ENCODE peak calls at places on chromosomes 1 and 21, in five cellular contexts. One of them, this sample, is unnamed.

GRCh38 chr1:27602510-27603319 is 1.2 kb downstream of the AHDC1 start:
- DNase-seq in CD8-positive, alpha-beta T cell: no peak
- DNase-seq in right cardiac atrium: peak
- DNase-seq in HL-60: no peak
- DNase-seq in esophagus squamous epithelium: no peak
- DNase-seq in this sample: peak

GRCh38 chr1:3663999-3664699 is 11.8 kb downstream of the TP73 start:
- DNase-seq in HL-60: no peak
- DNase-seq in esophagus squamous epithelium: no peak
- DNase-seq in CD8-positive, alpha-beta T cell: no peak
- DNase-seq in right cardiac atrium: peak
- DNase-seq in this sample: no peak

GRCh38 chr1:150564051-150564991 is 15.1 kb downstream of the MCL1 start:
- DNase-seq in CD8-positive, alpha-beta T cell: peak
- DNase-seq in HL-60: no peak
- DNase-seq in esophagus squamous epithelium: no peak
- DNase-seq in right cardiac atrium: peak
- DNase-seq in this sample: no peak

GRCh38 chr1:162175393-162175792 is 105.9 kb downstream of the NOS1AP start:
- DNase-seq in right cardiac atrium: no peak
- DNase-seq in HL-60: no peak
- DNase-seq in esophagus squamous epithelium: no peak
- DNase-seq in CD8-positive, alpha-beta T cell: no peak
- DNase-seq in this sample: no peak

GRCh38 chr1:58824753-58825389 is 41.0 kb upstream of the JUN start:
- DNase-seq in right cardiac atrium: peak
- DNase-seq in esophagus squamous epithelium: no peak
- DNase-seq in CD8-positive, alpha-beta T cell: no peak
- DNase-seq in HL-60: no peak
- DNase-seq in this sample: no peak

GRCh38 chr1:81296584-81296983 is 504.1 kb upstream of the ADGRL2 start:
- DNase-seq in esophagus squamous epithelium: no peak
- DNase-seq in HL-60: no peak
- DNase-seq in CD8-positive, alpha-beta T cell: no peak
- DNase-seq in right cardiac atrium: no peak
- DNase-seq in this sample: peak

GRCh38 chr1:229093258-229093540 is 177.7 kb upstream of the RAB4A start:
- DNase-seq in esophagus squamous epithelium: no peak
- DNase-seq in HL-60: no peak
- DNase-seq in CD8-positive, alpha-beta T cell: no peak
- DNase-seq in right cardiac atrium: no peak
- DNase-seq in this sample: peak

GRCh38 chr1:228374711-228375577 is 31.7 kb downstream of the TRIM11 start:
- DNase-seq in esophagus squamous epithelium: no peak
- DNase-seq in right cardiac atrium: peak
- DNase-seq in HL-60: no peak
- DNase-seq in CD8-positive, alpha-beta T cell: no peak
- DNase-seq in this sample: no peak

GRCh38 chr1:63049135-63049534 is 265.2 kb downstream of the ATG4C start:
- DNase-seq in HL-60: no peak
- DNase-seq in right cardiac atrium: no peak
- DNase-seq in esophagus squamous epithelium: no peak
- DNase-seq in CD8-positive, alpha-beta T cell: no peak
- DNase-seq in this sample: no peak

GRCh38 chr1:205199090-205199930 is 12.2 kb downstream of the DSTYK start:
- DNase-seq in esophagus squamous epithelium: no peak
- DNase-seq in CD8-positive, alpha-beta T cell: no peak
- DNase-seq in right cardiac atrium: no peak
- DNase-seq in HL-60: no peak
- DNase-seq in this sample: no peak

GRCh38 chr1:74038042-74038441 is 159.9 kb downstream of the LRRIQ3 start:
- DNase-seq in HL-60: no peak
- DNase-seq in esophagus squamous epithelium: no peak
- DNase-seq in CD8-positive, alpha-beta T cell: no peak
- DNase-seq in right cardiac atrium: no peak
- DNase-seq in this sample: no peak

GRCh38 chr1:226708342-226708780 is 30.7 kb downstream of the ITPKB start:
- DNase-seq in right cardiac atrium: no peak
- DNase-seq in CD8-positive, alpha-beta T cell: no peak
- DNase-seq in esophagus squamous epithelium: no peak
- DNase-seq in HL-60: no peak
- DNase-seq in this sample: no peak

GRCh38 chr1:178752891-178753290 is 27.8 kb downstream of the RALGPS2 start:
- DNase-seq in HL-60: no peak
- DNase-seq in CD8-positive, alpha-beta T cell: no peak
- DNase-seq in right cardiac atrium: no peak
- DNase-seq in esophagus squamous epithelium: no peak
- DNase-seq in this sample: no peak

GRCh38 chr1:237891979-237892378 is 1.3 kb upstream of the ZP4 start:
- DNase-seq in HL-60: no peak
- DNase-seq in esophagus squamous epithelium: no peak
- DNase-seq in CD8-positive, alpha-beta T cell: no peak
- DNase-seq in right cardiac atrium: no peak
- DNase-seq in this sample: no peak

GRCh38 chr1:26391450-26391849 is 18.9 kb upstream of the ZNF683 start:
- DNase-seq in HL-60: peak
- DNase-seq in esophagus squamous epithelium: no peak
- DNase-seq in CD8-positive, alpha-beta T cell: peak
- DNase-seq in right cardiac atrium: no peak
- DNase-seq in this sample: no peak

GRCh38 chr1:192527950-192528349 is 47.6 kb upstream of the RGS1 start:
- DNase-seq in CD8-positive, alpha-beta T cell: no peak
- DNase-seq in right cardiac atrium: no peak
- DNase-seq in esophagus squamous epithelium: no peak
- DNase-seq in HL-60: no peak
- DNase-seq in this sample: no peak

GRCh38 chr1:54407957-54408700 is 1.9 kb upstream of the SSBP3 start:
- DNase-seq in CD8-positive, alpha-beta T cell: no peak
- DNase-seq in esophagus squamous epithelium: no peak
- DNase-seq in HL-60: peak
- DNase-seq in right cardiac atrium: no peak
- DNase-seq in this sample: peak

GRCh38 chr1:7654725-7655124 is 116.4 kb upstream of the VAMP3 start:
- DNase-seq in right cardiac atrium: no peak
- DNase-seq in HL-60: no peak
- DNase-seq in esophagus squamous epithelium: no peak
- DNase-seq in CD8-positive, alpha-beta T cell: no peak
- DNase-seq in this sample: no peak

GRCh38 chr21:37712204-37712934 is 203.9 kb downstream of the KCNJ6 start:
- DNase-seq in HL-60: peak
- DNase-seq in right cardiac atrium: peak
- DNase-seq in CD8-positive, alpha-beta T cell: peak
- DNase-seq in esophagus squamous epithelium: no peak
- DNase-seq in this sample: peak

GRCh38 chr21:33931799-33932390 is 16.3 kb upstream of the ATP5PO start:
- DNase-seq in CD8-positive, alpha-beta T cell: peak
- DNase-seq in right cardiac atrium: no peak
- DNase-seq in HL-60: no peak
- DNase-seq in esophagus squamous epithelium: no peak
- DNase-seq in this sample: no peak

GRCh38 chr1:65027699-65028358 is 61.5 kb upstream of the JAK1 start:
- DNase-seq in CD8-positive, alpha-beta T cell: no peak
- DNase-seq in HL-60: peak
- DNase-seq in esophagus squamous epithelium: no peak
- DNase-seq in right cardiac atrium: peak
- DNase-seq in this sample: no peak

GRCh38 chr1:182575540-182576149 is 13.4 kb downstream of the RNASEL start:
- DNase-seq in CD8-positive, alpha-beta T cell: no peak
- DNase-seq in esophagus squamous epithelium: no peak
- DNase-seq in HL-60: peak
- DNase-seq in right cardiac atrium: no peak
- DNase-seq in this sample: peak

GRCh38 chr1:208190784-208191183 is 53.4 kb downstream of the PLXNA2 start:
- DNase-seq in right cardiac atrium: no peak
- DNase-seq in esophagus squamous epithelium: no peak
- DNase-seq in CD8-positive, alpha-beta T cell: no peak
- DNase-seq in HL-60: no peak
- DNase-seq in this sample: no peak

GRCh38 chr21:25039461-25040380 is 567.6 kb downstream of the MRPL39 start:
- DNase-seq in right cardiac atrium: no peak
- DNase-seq in HL-60: peak
- DNase-seq in esophagus squamous epithelium: no peak
- DNase-seq in CD8-positive, alpha-beta T cell: no peak
- DNase-seq in this sample: no peak

GRCh38 chr1:51070011-51070410 is 32.0 kb upstream of the C1orf185 start:
- DNase-seq in CD8-positive, alpha-beta T cell: no peak
- DNase-seq in HL-60: no peak
- DNase-seq in right cardiac atrium: no peak
- DNase-seq in esophagus squamous epithelium: no peak
- DNase-seq in this sample: no peak
- H3K27ac ChIP-seq in CD8-positive, alpha-beta T cell: no peak
- H3K27ac ChIP-seq in HL-60: no peak
- H3K27ac ChIP-seq in right cardiac atrium: no peak
- H3K27ac ChIP-seq in esophagus squamous epithelium: no peak
- H3K27ac ChIP-seq in this sample: peak

DNA sequence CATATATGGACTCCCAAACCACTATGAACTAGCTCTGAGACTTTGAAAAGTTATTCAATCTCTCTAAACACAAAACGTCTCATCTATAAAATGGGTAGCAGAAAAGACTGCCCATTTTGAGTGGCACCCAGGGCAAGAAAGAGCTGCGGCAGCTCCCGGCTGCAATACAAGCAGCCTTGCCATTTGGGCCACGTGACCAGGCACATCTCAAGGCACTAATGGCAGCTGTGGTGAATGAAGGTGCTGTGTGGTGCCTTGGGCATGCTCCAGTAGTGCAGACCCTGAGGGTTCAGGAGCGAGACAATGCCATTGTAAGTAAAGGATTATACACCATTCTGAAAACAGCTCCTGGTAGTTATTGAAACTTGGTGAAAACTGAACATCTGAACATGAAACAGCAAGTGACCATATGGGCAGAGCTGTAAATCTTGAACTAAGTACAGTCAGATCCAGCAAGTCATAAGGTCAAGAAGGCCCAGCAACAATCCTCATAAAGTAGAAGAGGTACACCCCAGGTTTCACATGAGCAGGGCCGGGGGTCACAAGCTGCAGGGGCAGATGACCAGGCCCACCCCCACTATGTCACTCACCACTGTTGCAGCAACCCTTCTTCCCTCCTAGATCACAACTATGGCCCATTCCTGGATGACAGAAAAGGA is 39.4 kb upstream of the HIVEP3 start:
- DNase-seq in esophagus squamous epithelium: no peak
- DNase-seq in HL-60: no peak
- DNase-seq in right cardiac atrium: no peak
- DNase-seq in CD8-positive, alpha-beta T cell: no peak
- DNase-seq in this sample: no peak
- H3K4me3 ChIP-seq in esophagus squamous epithelium: no peak
- H3K4me3 ChIP-seq in HL-60: no peak
- H3K4me3 ChIP-seq in right cardiac atrium: no peak
- H3K4me3 ChIP-seq in CD8-positive, alpha-beta T cell: no peak
- H3K4me3 ChIP-seq in this sample: no peak

DNA sequence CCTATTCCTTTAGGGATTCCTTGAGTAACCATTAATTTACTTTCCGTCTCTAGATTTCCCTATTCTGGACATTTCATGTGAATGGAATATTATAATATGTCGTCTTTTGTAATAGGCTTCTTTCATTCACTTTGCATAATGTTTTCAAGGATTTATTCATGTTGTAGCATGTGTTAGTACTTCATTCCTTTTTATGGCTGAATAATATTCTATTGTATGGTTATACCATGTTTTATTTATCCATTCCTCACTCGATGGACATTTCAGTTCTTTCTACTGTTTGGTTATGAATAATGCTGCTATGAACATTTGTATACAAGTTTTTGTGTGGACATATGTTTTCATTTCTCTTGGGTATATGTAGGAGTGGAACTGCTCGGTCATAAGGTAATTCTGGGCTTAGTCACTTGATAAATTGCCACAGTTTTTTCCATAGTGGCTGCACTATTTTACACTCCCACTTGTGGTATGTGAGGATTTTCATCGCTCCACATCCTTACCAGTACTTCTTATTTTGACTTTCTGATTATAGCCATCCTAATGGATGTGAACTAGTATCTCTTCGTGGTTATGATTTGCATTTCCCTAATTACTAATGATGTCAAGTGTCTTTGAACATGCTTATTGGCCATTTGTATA is 17.7 kb downstream of the PPP2R5A start:
- DNase-seq in HL-60: no peak
- DNase-seq in right cardiac atrium: no peak
- DNase-seq in esophagus squamous epithelium: no peak
- DNase-seq in CD8-positive, alpha-beta T cell: no peak
- DNase-seq in this sample: no peak
- H3K27ac ChIP-seq in HL-60: no peak
- H3K27ac ChIP-seq in right cardiac atrium: no peak
- H3K27ac ChIP-seq in esophagus squamous epithelium: peak
- H3K27ac ChIP-seq in CD8-positive, alpha-beta T cell: no peak
- H3K27ac ChIP-seq in this sample: no peak

GRCh38 chr1:201259476-201260235 is 23.6 kb upstream of the PKP1 start:
- DNase-seq in HL-60: no peak
- DNase-seq in CD8-positive, alpha-beta T cell: peak
- DNase-seq in right cardiac atrium: peak
- DNase-seq in esophagus squamous epithelium: no peak
- DNase-seq in this sample: no peak
- H3K4me3 ChIP-seq in HL-60: no peak
- H3K4me3 ChIP-seq in CD8-positive, alpha-beta T cell: peak
- H3K4me3 ChIP-seq in right cardiac atrium: no peak
- H3K4me3 ChIP-seq in esophagus squamous epithelium: no peak
- H3K4me3 ChIP-seq in this sample: no peak

GRCh38 chr1:61378498-61379180 is 296.3 kb downstream of the NFIA start:
- DNase-seq in esophagus squamous epithelium: no peak
- DNase-seq in HL-60: no peak
- DNase-seq in right cardiac atrium: peak
- DNase-seq in CD8-positive, alpha-beta T cell: no peak
- DNase-seq in this sample: no peak
- H3K27ac ChIP-seq in esophagus squamous epithelium: no peak
- H3K27ac ChIP-seq in HL-60: no peak
- H3K27ac ChIP-seq in right cardiac atrium: peak
- H3K27ac ChIP-seq in CD8-positive, alpha-beta T cell: no peak
- H3K27ac ChIP-seq in this sample: no peak

DNA sequence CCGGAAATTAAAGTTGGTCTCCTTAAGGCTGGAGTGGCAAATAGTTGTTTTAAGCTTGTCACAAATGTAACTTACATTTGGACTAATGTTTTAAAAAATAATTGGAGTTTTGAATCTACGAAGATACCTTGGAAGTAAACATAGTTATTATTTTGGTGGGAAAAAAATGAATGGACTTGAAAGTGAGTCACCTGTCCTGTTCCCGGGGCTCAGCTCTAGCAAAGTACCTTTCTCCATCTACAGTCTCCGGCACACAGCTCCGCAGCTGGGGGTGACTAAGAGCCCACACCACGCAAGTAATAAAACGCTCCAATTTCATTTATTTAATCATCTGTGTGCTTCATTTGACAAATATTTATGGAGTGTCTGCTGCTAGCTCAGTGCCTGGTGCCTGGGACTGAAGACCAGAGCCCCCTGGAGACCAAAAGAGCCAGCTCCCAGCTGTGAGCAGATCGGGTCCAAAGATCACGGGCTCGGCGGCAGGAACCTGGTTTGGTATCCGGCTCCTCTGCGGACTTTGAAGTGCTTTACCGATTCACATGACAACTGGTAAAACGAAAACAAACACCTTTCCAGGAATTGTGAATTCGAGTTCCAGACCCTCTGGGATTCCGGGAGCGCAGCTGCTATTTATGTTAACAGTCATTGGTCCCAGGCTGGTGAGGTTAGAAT is 1.7 kb upstream of the RIPK4 start:
- DNase-seq in CD8-positive, alpha-beta T cell: peak
- DNase-seq in HL-60: no peak
- DNase-seq in right cardiac atrium: no peak
- DNase-seq in esophagus squamous epithelium: no peak
- DNase-seq in this sample: peak
- H3K4me3 ChIP-seq in CD8-positive, alpha-beta T cell: peak
- H3K4me3 ChIP-seq in HL-60: no peak
- H3K4me3 ChIP-seq in right cardiac atrium: peak
- H3K4me3 ChIP-seq in esophagus squamous epithelium: peak
- H3K4me3 ChIP-seq in this sample: peak

This sample was measured in SJSA1.